ENCODE peak calls at places on chromosome 4, in eight cellular contexts. M, F, D, B, R, C, Q and J are unnamed samples.

GRCh38 chr4:133581971-133582619 is 433.0 kb downstream of the PCDH10 start:
- DNase-seq in M (no peak), F (no peak), D (no peak), B (no peak), R (no peak), C (no peak), Q (no peak), J (no peak)

GRCh38 chr4:152500798-152501434 is 35.0 kb downstream of the FBXW7 start:
- DNase-seq in M (peak; percentile 30), F (no peak), D (no peak), B (peak; percentile 13), R (peak; percentile 85), C (peak; percentile 36), Q (peak; percentile 95), J (peak; percentile 53)

GRCh38 chr4:83172371-83172770 is 57.8 kb upstream of the PLAC8 start:
- DNase-seq in M (no peak), F (no peak), D (no peak), B (no peak), R (no peak), C (no peak), Q (no peak), J (no peak)

GRCh38 chr4:173381610-173382009 is 10.9 kb downstream of the SAP30 start:
- DNase-seq in M (no peak), F (no peak), D (no peak), B (no peak), R (no peak), C (no peak), Q (no peak), J (no peak)

GRCh38 chr4:55947912-55948725 is 626 bp upstream of the CEP135 start:
- DNase-seq in M (no peak), F (peak; percentile 31), D (no peak), B (no peak), R (peak; percentile 28), C (no peak), Q (peak; percentile 11), J (no peak)

GRCh38 chr4:188127157-188127874 is 11.9 kb upstream of the TRIML1 start:
- DNase-seq in M (no peak), F (no peak), D (no peak), B (no peak), R (peak; percentile 86), C (no peak), Q (no peak), J (no peak)

GRCh38 chr4:179626687-179627086 is 2184.4 kb upstream of the AGA start:
- DNase-seq in M (no peak), F (no peak), D (no peak), B (no peak), R (no peak), C (no peak), Q (no peak), J (no peak)

GRCh38 chr4:7733201-7733600 is 206.5 kb downstream of the AFAP1 start:
- DNase-seq in M (no peak), F (no peak), D (no peak), B (no peak), R (no peak), C (no peak), Q (no peak), J (no peak)

GRCh38 chr4:144820706-144821105 is 174.8 kb downstream of the HHIP start:
- DNase-seq in M (no peak), F (no peak), D (no peak), B (no peak), R (no peak), C (no peak), Q (no peak), J (no peak)

GRCh38 chr4:10893417-10893816 is 208.8 kb upstream of the CLNK start:
- DNase-seq in M (no peak), F (no peak), D (no peak), B (no peak), R (no peak), C (no peak), Q (no peak), J (no peak)
- TF ChIP-seq CTCF in M (peak; percentile 18), F (no peak), D (no peak), B (no peak), R (peak; percentile 65), C (no peak), Q (no peak), J (peak; percentile 15)

DNA sequence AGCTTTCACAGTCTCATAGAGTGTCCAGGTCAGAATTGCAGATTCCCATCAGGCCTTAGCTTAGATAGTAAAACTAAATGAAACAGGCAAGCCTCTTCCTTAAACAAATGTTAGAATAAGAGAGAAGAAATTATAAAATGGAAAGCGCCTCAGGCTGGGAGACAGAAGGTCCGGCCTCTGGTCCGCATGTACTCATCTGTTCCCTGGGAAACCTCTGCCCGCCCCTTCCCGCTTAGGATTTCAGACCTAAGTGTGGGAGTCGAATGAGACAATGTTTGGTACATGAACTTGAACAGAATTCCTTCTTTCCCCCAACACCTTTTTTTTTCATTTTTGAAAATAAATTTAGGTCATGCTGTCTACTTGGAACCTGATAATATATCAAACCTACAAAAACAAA is 68.4 kb downstream of the PTTG2 start:
- DNase-seq in M (no peak), F (no peak), D (no peak), B (no peak), R (no peak), C (no peak), Q (no peak), J (no peak)
- H3K27ac ChIP-seq in M (peak overlapping the region; percentile 43), F (no peak overlapping the region), D (no peak overlapping the region), B (no peak overlapping the region), R (no peak overlapping the region), C (no peak overlapping the region), Q (no peak overlapping the region), J (no peak overlapping the region)

GRCh38 chr4:8892556-8893226 is 21.1 kb upstream of the HMX1 start:
- DNase-seq in M (no peak), F (no peak), D (no peak), B (no peak), R (no peak), C (no peak), Q (no peak), J (no peak)

GRCh38 chr4:8886625-8887406 is 15.2 kb upstream of the HMX1 start:
- DNase-seq in M (no peak), F (no peak), D (no peak), B (no peak), R (no peak), C (no peak), Q (no peak), J (no peak)

GRCh38 chr4:8891255-8891645 is 19.6 kb upstream of the HMX1 start:
- DNase-seq in M (no peak), F (no peak), D (no peak), B (no peak), R (no peak), C (no peak), Q (no peak), J (no peak)

GRCh38 chr4:8891646-8892555 is 20.3 kb upstream of the HMX1 start:
- DNase-seq in M (no peak), F (no peak), D (no peak), B (no peak), R (no peak), C (no peak), Q (no peak), J (no peak)

GRCh38 chr4:8888856-8889255 is 17.2 kb upstream of the HMX1 start:
- DNase-seq in M (no peak), F (no peak), D (no peak), B (no peak), R (no peak), C (no peak), Q (no peak), J (no peak)
- H3K27me3 ChIP-seq in M (peaks cover 86% of the 10 kb centered on the region), F (peaks cover 5% of the 10 kb centered on the region), D (peaks cover 7% of the 10 kb centered on the region), B (peaks cover 6% of the 10 kb centered on the region), R (no peaks in the 10 kb centered on the region), C (peaks cover 77% of the 10 kb centered on the region), Q (no peaks in the 10 kb centered on the region), J (peaks cover 47% of the 10 kb centered on the region)

GRCh38 chr4:110959041-110959643 is 336.3 kb upstream of the PITX2 start:
- DNase-seq in M (no peak), F (no peak), D (no peak), B (no peak), R (no peak), C (no peak), Q (no peak), J (no peak)
- TF ChIP-seq CTCF in M (peak; percentile 41), F (no peak), D (peak; percentile 51), B (no peak), R (peak; percentile 68), C (no peak), Q (no peak), J (no peak)

GRCh38 chr4:30839583-30840520 is 119.7 kb downstream of the PCDH7 start:
- DNase-seq in M (no peak), F (no peak), D (no peak), B (no peak), R (peak; percentile 97), C (no peak), Q (no peak), J (no peak)
- H3K27ac ChIP-seq in M (no peak overlapping the region), F (no peak overlapping the region), D (no peak overlapping the region), B (no peak overlapping the region), R (peak overlapping the region; percentile 100), C (no peak overlapping the region), Q (no peak overlapping the region), J (no peak overlapping the region)

GRCh38 chr4:13546374-13546854 is 2.1 kb upstream of the NKX3-2 start:
- DNase-seq in M (no peak), F (no peak), D (no peak), B (no peak), R (no peak), C (no peak), Q (no peak), J (no peak)
- H3K27me3 ChIP-seq in M (peaks cover 98% of the 10 kb centered on the region), F (peaks cover 49% of the 10 kb centered on the region), D (no peaks in the 10 kb centered on the region), B (peaks cover 9% of the 10 kb centered on the region), R (no peaks in the 10 kb centered on the region), C (peaks cover 95% of the 10 kb centered on the region), Q (peaks cover 9% of the 10 kb centered on the region), J (peaks cover 89% of the 10 kb centered on the region)